ENCODE peak calls at places on chromosomes 3 and 15, in nine cellular contexts. Z is cardiac muscle cell, S is PC-3, D is fibroblast of lung, V is tibial artery, J is mammary epithelial cell, E is right atrium auricular region, T is hepatocyte, H is astrocyte. L is an unnamed sample.
A peak's percentile ranks its signal among the peaks of the same experiment; 100 is the strongest.

GRCh38 chr3:39254806-39255449 is 24.9 kb downstream of the CX3CR1 start:
- DNase-seq in V (no peak), H (peak; percentile 73), Z (no peak), E (no peak), J (peak; percentile 45), D (peak; percentile 77), T (no peak), S (peak; percentile 80), L (peak; percentile 60)

GRCh38 chr3:187150599-187150998 is 11.3 kb upstream of the RPL39L start:
- DNase-seq in J (no peak), E (no peak), D (no peak), S (peak; percentile 24), V (no peak), T (no peak), H (no peak), Z (no peak), L (no peak)

GRCh38 chr15:39092354-39092753 is 488.5 kb upstream of the THBS1 start:
- DNase-seq in H (no peak), E (no peak), Z (peak; percentile 23), D (no peak), T (no peak), S (no peak), J (no peak), V (no peak), L (no peak)

GRCh38 chr15:24054547-24055245 is 367.6 kb upstream of the NDN start:
- DNase-seq in J (no peak), Z (peak; percentile 7), S (no peak), E (no peak), V (no peak), D (no peak), H (no peak), T (no peak), L (no peak)

GRCh38 chr15:92820233-92821021 is 79.7 kb upstream of the CHD2 start:
- DNase-seq in Z (peak; percentile 96), T (peak; percentile 96), D (peak; percentile 90), H (peak; percentile 82), S (peak; percentile 94), E (peak; percentile 92), V (peak; percentile 96), J (peak; percentile 92), L (peak; percentile 67)

GRCh38 chr15:60444289-60444912 is 34.5 kb downstream of the ICE2 start:
- DNase-seq in Z (no peak), V (no peak), J (peak; percentile 26), D (peak; percentile 29), E (no peak), S (peak; percentile 45), T (peak; percentile 34), H (peak; percentile 22), L (no peak)

GRCh38 chr3:188170461-188171459 is 16.8 kb downstream of the LPP start:
- DNase-seq in H (no peak), S (peak; percentile 77), J (peak; percentile 86), E (no peak), T (peak; percentile 46), Z (no peak), V (no peak), D (no peak), L (no peak)

GRCh38 chr15:43463542-43463941 is 29.4 kb downstream of the TP53BP1 start:
- DNase-seq in S (no peak), J (no peak), E (no peak), V (no peak), D (peak; percentile 37), H (peak; percentile 29), Z (no peak), T (no peak), L (no peak)

GRCh38 chr3:58528629-58529028 is 8.4 kb downstream of the ACOX2 start:
- DNase-seq in T (peak; percentile 50), S (peak; percentile 77), J (peak; percentile 69), D (peak; percentile 63), Z (peak; percentile 37), E (peak; percentile 54), V (no peak), H (peak; percentile 46), L (no peak)

GRCh38 chr3:30169459-30169858 is 436.9 kb upstream of the TGFBR2 start:
- DNase-seq in D (no peak), J (no peak), E (no peak), S (no peak), H (no peak), Z (no peak), T (no peak), V (no peak), L (no peak)

GRCh38 chr3:28799084-28799483 is 450.5 kb upstream of the AZI2 start:
- DNase-seq in Z (peak; percentile 11), T (no peak), S (peak; percentile 42), E (no peak), D (peak; percentile 5), H (no peak), J (no peak), V (no peak), L (no peak)

GRCh38 chr15:88651971-88652370 is 13.2 kb downstream of the ISG20 start:
- DNase-seq in H (no peak), D (no peak), T (no peak), J (no peak), E (peak; percentile 36), S (no peak), V (peak; percentile 64), Z (no peak), L (no peak)

GRCh38 chr3:141863497-141863896 is 12.9 kb upstream of the ATP1B3 start:
- DNase-seq in J (no peak), E (no peak), Z (no peak), V (no peak), H (no peak), T (no peak), D (no peak), S (no peak), L (no peak)

GRCh38 chr3:188979669-188980311 is 192.0 kb upstream of the TPRG1 start:
- DNase-seq in H (no peak), Z (no peak), S (no peak), V (no peak), J (no peak), E (no peak), T (no peak), D (no peak), L (no peak)

DNA sequence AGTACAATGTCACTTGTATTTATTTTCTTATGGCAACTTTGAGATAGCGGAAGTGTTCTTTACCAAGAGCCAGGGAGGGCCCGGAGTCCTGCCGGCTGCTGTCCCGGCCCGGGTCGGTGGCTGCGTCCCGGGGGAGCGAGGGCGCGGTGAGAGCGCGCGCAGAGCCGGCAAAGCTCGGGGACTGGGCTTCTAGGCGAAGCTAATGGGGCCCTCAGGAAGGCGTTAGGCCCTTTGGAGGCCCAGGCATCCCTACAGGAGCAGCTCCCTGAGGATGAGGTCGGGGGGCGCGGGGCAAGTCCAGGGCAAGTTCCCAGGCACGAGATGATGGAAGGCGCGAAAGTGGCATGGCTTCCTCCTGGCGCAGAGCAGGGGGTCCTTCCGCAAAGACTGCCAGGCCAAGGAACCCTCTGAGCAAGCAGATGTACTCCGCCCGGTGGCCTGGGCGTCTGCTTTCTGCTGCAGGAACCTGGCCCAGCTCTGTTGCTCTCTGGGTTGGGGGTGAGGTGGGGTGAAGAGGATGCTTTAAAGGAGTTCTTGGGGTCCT is 13.1 kb downstream of the NR2F2 start:
- DNase-seq in D (peak; percentile 29), H (no peak), V (peak; percentile 69), E (no peak), J (no peak), Z (no peak), T (no peak), S (no peak), L (no peak)
- H3K4me3 ChIP-seq in D (peak overlapping the region; percentile 100), H (peak overlapping the region; percentile 52), V (peak overlapping the region; percentile 97), E (peak overlapping the region; percentile 70), J (no peak overlapping the region), Z (no peak overlapping the region), T (no peak overlapping the region), S (no peak overlapping the region), L (no peak overlapping the region)

DNA sequence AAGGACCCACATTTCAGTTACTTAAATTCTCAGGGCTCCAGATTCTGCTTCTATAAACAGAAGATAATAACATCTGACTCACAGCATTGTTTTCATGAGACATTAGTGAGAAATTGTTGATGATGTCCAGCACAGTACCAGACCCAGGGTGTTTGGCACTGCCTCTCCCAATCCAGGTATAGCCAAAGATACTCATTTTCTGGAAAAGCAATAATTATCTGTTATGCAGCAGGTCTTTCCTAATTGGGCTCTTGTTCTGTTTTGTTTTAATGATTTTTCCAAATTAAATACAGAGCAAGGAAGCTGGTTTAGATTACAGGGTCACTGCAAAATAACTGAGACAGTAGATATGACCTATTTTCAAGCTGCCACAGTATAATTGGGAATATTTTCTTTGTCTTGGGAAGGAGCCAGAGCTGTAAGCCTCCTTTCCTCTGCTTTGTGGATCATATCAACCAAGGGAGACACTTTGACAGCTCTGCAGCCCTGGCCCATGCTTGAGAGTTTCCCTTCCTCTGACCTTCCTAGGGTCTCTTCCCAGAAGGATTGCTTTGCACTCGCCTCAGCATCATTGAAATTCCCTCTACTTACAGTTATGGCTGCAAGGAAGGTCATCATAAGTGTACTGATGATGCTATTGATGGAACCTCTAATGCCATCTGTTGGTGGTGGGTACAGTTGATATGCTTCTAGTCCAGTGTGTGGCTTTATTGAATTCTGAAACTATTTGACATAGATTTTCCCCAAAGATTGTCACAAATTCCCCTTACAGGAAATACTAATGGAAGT is 522.4 kb upstream of the ADAMTS9 start:
- DNase-seq in J (no peak), V (no peak), H (no peak), Z (no peak), D (no peak), T (no peak), E (no peak), S (no peak), L (no peak)
- TF ChIP-seq CTCF in J (peak; percentile 35), V (no peak), H (no peak), Z (no peak), D (no peak), T (no peak), E (no peak), S (no peak), L (no peak)

GRCh38 chr15:57862761-57863160 is 156.2 kb downstream of the POLR2M start:
- DNase-seq in H (no peak), D (no peak), V (no peak), S (no peak), Z (no peak), J (no peak), E (no peak), T (no peak), L (no peak)

GRCh38 chr15:57861805-57862586 is 155.5 kb downstream of the POLR2M start:
- DNase-seq in J (peak; percentile 80), V (no peak), S (peak; percentile 57), Z (no peak), T (peak; percentile 55), E (no peak), H (peak; percentile 84), D (peak; percentile 86), L (peak; percentile 65)

GRCh38 chr15:57861039-57861638 is 154.6 kb downstream of the POLR2M start:
- DNase-seq in E (no peak), V (no peak), Z (peak; percentile 71), T (peak; percentile 73), D (peak; percentile 46), J (peak; percentile 61), S (peak; percentile 60), H (peak; percentile 35), L (no peak)

GRCh38 chr15:57857871-57858270 is 151.4 kb downstream of the POLR2M start:
- DNase-seq in J (no peak), V (no peak), D (no peak), E (no peak), S (no peak), T (no peak), H (no peak), Z (no peak), L (no peak)

GRCh38 chr15:57859130-57859685 is 152.7 kb downstream of the POLR2M start:
- DNase-seq in E (no peak), T (no peak), D (no peak), J (peak; percentile 73), Z (no peak), V (no peak), H (no peak), S (no peak), L (no peak)
- H3K27me3 ChIP-seq in E (no peaks in the 10 kb centered on the region), T (no peaks in the 10 kb centered on the region), D (peaks cover 2% of the 10 kb centered on the region), J (no peaks in the 10 kb centered on the region), Z (no peaks in the 10 kb centered on the region), V (no peaks in the 10 kb centered on the region), H (peaks cover 4% of the 10 kb centered on the region), S (no peaks in the 10 kb centered on the region), L (no peaks in the 10 kb centered on the region)

GRCh38 chr15:36400936-36401585 is 178.4 kb upstream of the CDIN1 start:
- DNase-seq in H (no peak), Z (no peak), S (no peak), J (no peak), V (no peak), T (no peak), D (no peak), E (no peak), L (no peak)
- H3K4me3 ChIP-seq in H (no peak overlapping the region), Z (no peak overlapping the region), S (no peak overlapping the region), J (no peak overlapping the region), V (no peak overlapping the region), T (no peak overlapping the region), D (peak overlapping the region; percentile 15), E (no peak overlapping the region), L (no peak overlapping the region)

L was measured in BJ.